ENCODE peak calls at places on chromosomes 11 and 22, in six cellular contexts. One of them, this sample, is unnamed.

GRCh38 chr11:78188809-78189724 is at the start of gene USP35:
- DNase-seq in HCT116: no peak
- DNase-seq in SK-N-SH: no peak
- DNase-seq in HepG2: no peak
- DNase-seq in GM12878: no peak
- DNase-seq in K562: no peak
- DNase-seq in this sample: no peak

GRCh38 chr11:16097543-16097942 is 258.8 kb downstream of the SOX6 start:
- DNase-seq in HCT116: no peak
- DNase-seq in SK-N-SH: no peak
- DNase-seq in HepG2: no peak
- DNase-seq in GM12878: no peak
- DNase-seq in K562: no peak
- DNase-seq in this sample: no peak

GRCh38 chr11:13110145-13110544 is 101.0 kb downstream of the RASSF10 start:
- DNase-seq in HCT116: no peak
- DNase-seq in SK-N-SH: no peak
- DNase-seq in HepG2: no peak
- DNase-seq in GM12878: no peak
- DNase-seq in K562: no peak
- DNase-seq in this sample: no peak

GRCh38 chr11:114291847-114292680 is 4.1 kb upstream of the NNMT start:
- DNase-seq in HCT116: no peak
- DNase-seq in SK-N-SH: no peak
- DNase-seq in HepG2: no peak
- DNase-seq in GM12878: no peak
- DNase-seq in K562: no peak
- DNase-seq in this sample: no peak

GRCh38 chr11:129167315-129167714 is 24.8 kb downstream of the ARHGAP32 start:
- DNase-seq in HCT116: no peak
- DNase-seq in SK-N-SH: no peak
- DNase-seq in HepG2: no peak
- DNase-seq in GM12878: no peak
- DNase-seq in K562: no peak
- DNase-seq in this sample: no peak

GRCh38 chr22:31081963-31082605 is 966 bp downstream of the SMTN start:
- DNase-seq in HCT116: no peak
- DNase-seq in SK-N-SH: peak
- DNase-seq in HepG2: no peak
- DNase-seq in GM12878: no peak
- DNase-seq in K562: no peak
- DNase-seq in this sample: no peak

GRCh38 chr22:32791056-32791455 is 10.4 kb upstream of the TIMP3 start:
- DNase-seq in HCT116: no peak
- DNase-seq in SK-N-SH: no peak
- DNase-seq in HepG2: no peak
- DNase-seq in GM12878: no peak
- DNase-seq in K562: no peak
- DNase-seq in this sample: no peak

GRCh38 chr11:70488171-70488570 is 89.8 kb downstream of the CTTN start:
- DNase-seq in HCT116: no peak
- DNase-seq in SK-N-SH: no peak
- DNase-seq in HepG2: no peak
- DNase-seq in GM12878: no peak
- DNase-seq in K562: no peak
- DNase-seq in this sample: no peak

GRCh38 chr11:72591785-72592490 is 82.3 kb downstream of the PDE2A start:
- DNase-seq in HCT116: no peak
- DNase-seq in SK-N-SH: no peak
- DNase-seq in HepG2: no peak
- DNase-seq in GM12878: no peak
- DNase-seq in K562: no peak
- DNase-seq in this sample: no peak

GRCh38 chr22:35914665-35915476 is 113.8 kb downstream of the RBFOX2 start:
- DNase-seq in HCT116: peak
- DNase-seq in SK-N-SH: peak
- DNase-seq in HepG2: peak
- DNase-seq in GM12878: no peak
- DNase-seq in K562: peak
- DNase-seq in this sample: peak

GRCh38 chr11:95267814-95268213 is 36.8 kb upstream of the SESN3 start:
- DNase-seq in HCT116: no peak
- DNase-seq in SK-N-SH: no peak
- DNase-seq in HepG2: no peak
- DNase-seq in GM12878: no peak
- DNase-seq in K562: no peak
- DNase-seq in this sample: no peak

GRCh38 chr22:31635638-31636306 is 26.2 kb downstream of the PISD start:
- DNase-seq in HCT116: no peak
- DNase-seq in SK-N-SH: no peak
- DNase-seq in HepG2: no peak
- DNase-seq in GM12878: no peak
- DNase-seq in K562: no peak
- DNase-seq in this sample: no peak

GRCh38 chr11:9277176-9277575 is 12.0 kb upstream of the DENND5A start:
- DNase-seq in HCT116: no peak
- DNase-seq in SK-N-SH: no peak
- DNase-seq in HepG2: no peak
- DNase-seq in GM12878: no peak
- DNase-seq in K562: no peak
- DNase-seq in this sample: peak

GRCh38 chr11:46382644-46383403 is 1.4 kb downstream of the MDK start:
- DNase-seq in HCT116: no peak
- DNase-seq in SK-N-SH: peak
- DNase-seq in HepG2: peak
- DNase-seq in GM12878: no peak
- DNase-seq in K562: peak
- DNase-seq in this sample: peak

GRCh38 chr22:25987948-25988347 is 181.3 kb upstream of the SEZ6L start:
- DNase-seq in HCT116: no peak
- DNase-seq in SK-N-SH: peak
- DNase-seq in HepG2: no peak
- DNase-seq in GM12878: no peak
- DNase-seq in K562: no peak
- DNase-seq in this sample: no peak

GRCh38 chr11:64723907-64724862 is 1.2 kb upstream of the NRXN2 start:
- DNase-seq in HCT116: no peak
- DNase-seq in SK-N-SH: peak
- DNase-seq in HepG2: no peak
- DNase-seq in GM12878: no peak
- DNase-seq in K562: no peak
- DNase-seq in this sample: no peak

GRCh38 chr11:9148035-9148434 is 56.6 kb upstream of the SCUBE2 start:
- DNase-seq in HCT116: no peak
- DNase-seq in SK-N-SH: no peak
- DNase-seq in HepG2: no peak
- DNase-seq in GM12878: no peak
- DNase-seq in K562: no peak
- DNase-seq in this sample: no peak

GRCh38 chr11:114219559-114220349 is 76.4 kb upstream of the NNMT start:
- DNase-seq in HCT116: no peak
- DNase-seq in SK-N-SH: no peak
- DNase-seq in HepG2: no peak
- DNase-seq in GM12878: no peak
- DNase-seq in K562: peak
- DNase-seq in this sample: no peak

GRCh38 chr22:30572840-30573593 is 1.4 kb downstream of the GAL3ST1 start:
- DNase-seq in HCT116: no peak
- DNase-seq in SK-N-SH: no peak
- DNase-seq in HepG2: peak
- DNase-seq in GM12878: no peak
- DNase-seq in K562: no peak
- DNase-seq in this sample: no peak

GRCh38 chr11:16125796-16126195 is 230.6 kb downstream of the SOX6 start:
- DNase-seq in HCT116: no peak
- DNase-seq in SK-N-SH: no peak
- DNase-seq in HepG2: no peak
- DNase-seq in GM12878: no peak
- DNase-seq in K562: no peak
- DNase-seq in this sample: no peak

GRCh38 chr22:47168900-47169800 is 406.7 kb downstream of the TBC1D22A start:
- DNase-seq in HCT116: no peak
- DNase-seq in SK-N-SH: peak
- DNase-seq in HepG2: peak
- DNase-seq in GM12878: no peak
- DNase-seq in K562: peak
- DNase-seq in this sample: no peak

GRCh38 chr11:61579398-61580291 is 1.2 kb downstream of the SYT7 start:
- DNase-seq in HCT116: no peak
- DNase-seq in SK-N-SH: no peak
- DNase-seq in HepG2: no peak
- DNase-seq in GM12878: no peak
- DNase-seq in K562: no peak
- DNase-seq in this sample: no peak

GRCh38 chr22:47620391-47620790 is 857.9 kb downstream of the TBC1D22A start:
- DNase-seq in HCT116: no peak
- DNase-seq in SK-N-SH: no peak
- DNase-seq in HepG2: no peak
- DNase-seq in GM12878: no peak
- DNase-seq in K562: no peak
- DNase-seq in this sample: no peak

GRCh38 chr11:86101941-86102407 is 33.1 kb upstream of the PICALM start:
- DNase-seq in HCT116: no peak
- DNase-seq in SK-N-SH: no peak
- DNase-seq in HepG2: no peak
- DNase-seq in GM12878: no peak
- DNase-seq in K562: no peak
- DNase-seq in this sample: peak

GRCh38 chr11:122183933-122184332 is 67.9 kb upstream of the BLID start:
- DNase-seq in HCT116: no peak
- DNase-seq in SK-N-SH: no peak
- DNase-seq in HepG2: no peak
- DNase-seq in GM12878: no peak
- DNase-seq in K562: no peak
- DNase-seq in this sample: no peak
- TF ChIP-seq JUND in HCT116: no peak
- TF ChIP-seq JUND in SK-N-SH: peak
- TF ChIP-seq JUND in HepG2: no peak
- TF ChIP-seq JUND in GM12878: no peak
- TF ChIP-seq JUND in K562: no peak
- TF ChIP-seq JUND in this sample: no peak

DNA sequence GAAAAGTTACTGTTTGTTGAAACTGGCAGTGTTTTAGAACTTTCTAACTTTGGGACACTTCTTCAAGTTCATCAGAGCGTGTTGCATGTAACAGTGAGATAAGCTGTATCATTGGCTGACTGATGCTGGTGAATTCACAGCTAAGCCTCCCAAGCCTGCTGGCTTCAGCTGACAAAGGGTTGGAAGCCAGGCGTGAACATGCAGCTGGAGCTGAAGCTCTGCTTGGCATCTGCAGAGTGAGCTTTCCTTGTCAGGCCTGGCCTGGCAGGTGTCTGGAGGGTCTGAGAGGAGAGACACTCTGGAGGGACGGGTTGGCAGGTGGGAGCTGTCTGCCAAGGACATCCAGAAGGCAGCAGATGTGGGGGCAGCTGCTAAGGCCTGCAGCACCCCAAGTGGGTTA is 1.5 kb downstream of the AMPD3 start:
- DNase-seq in HCT116: no peak
- DNase-seq in SK-N-SH: no peak
- DNase-seq in HepG2: no peak
- DNase-seq in GM12878: no peak
- DNase-seq in K562: peak
- DNase-seq in this sample: no peak
- TF ChIP-seq JUND in HCT116: no peak
- TF ChIP-seq JUND in SK-N-SH: no peak
- TF ChIP-seq JUND in HepG2: no peak
- TF ChIP-seq JUND in GM12878: no peak
- TF ChIP-seq JUND in K562: peak
- TF ChIP-seq JUND in this sample: no peak

GRCh38 chr11:3049430-3050243 is 7.6 kb downstream of the CARS1 start:
- DNase-seq in HCT116: peak
- DNase-seq in SK-N-SH: peak
- DNase-seq in HepG2: no peak
- DNase-seq in GM12878: peak
- DNase-seq in K562: no peak
- DNase-seq in this sample: no peak

GRCh38 chr11:3051435-3052108 is 5.7 kb downstream of the CARS1 start:
- DNase-seq in HCT116: no peak
- DNase-seq in SK-N-SH: no peak
- DNase-seq in HepG2: no peak
- DNase-seq in GM12878: no peak
- DNase-seq in K562: peak
- DNase-seq in this sample: no peak

GRCh38 chr11:3052567-3052966 is 4.7 kb downstream of the CARS1 start:
- DNase-seq in HCT116: no peak
- DNase-seq in SK-N-SH: no peak
- DNase-seq in HepG2: no peak
- DNase-seq in GM12878: no peak
- DNase-seq in K562: no peak
- DNase-seq in this sample: no peak

GRCh38 chr11:3050386-3051325 is 6.6 kb downstream of the CARS1 start:
- DNase-seq in HCT116: no peak
- DNase-seq in SK-N-SH: no peak
- DNase-seq in HepG2: no peak
- DNase-seq in GM12878: no peak
- DNase-seq in K562: no peak
- DNase-seq in this sample: no peak

DNA sequence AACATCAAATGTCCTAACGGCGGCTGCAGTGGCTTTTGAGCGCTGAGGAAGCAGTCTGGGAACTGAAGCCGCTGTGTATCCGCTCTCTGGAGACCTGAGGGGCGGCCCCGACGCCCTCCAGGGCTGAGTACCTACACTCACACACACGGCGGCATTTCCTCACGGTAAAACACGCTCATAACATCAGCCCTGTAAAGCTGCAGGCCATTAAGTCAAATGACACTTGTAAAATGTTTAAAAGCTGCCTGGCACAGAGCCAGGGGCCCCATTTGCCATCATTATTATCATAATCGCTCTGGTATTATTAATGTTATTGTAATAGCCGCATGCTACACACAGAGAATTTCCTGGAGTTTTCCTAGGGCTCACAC is 5.1 kb downstream of the CARS1 start:
- DNase-seq in HCT116: no peak
- DNase-seq in SK-N-SH: peak
- DNase-seq in HepG2: no peak
- DNase-seq in GM12878: no peak
- DNase-seq in K562: peak
- DNase-seq in this sample: no peak
- TF ChIP-seq JUND in HCT116: no peak
- TF ChIP-seq JUND in SK-N-SH: no peak
- TF ChIP-seq JUND in HepG2: no peak
- TF ChIP-seq JUND in GM12878: no peak
- TF ChIP-seq JUND in K562: no peak
- TF ChIP-seq JUND in this sample: no peak

DNA sequence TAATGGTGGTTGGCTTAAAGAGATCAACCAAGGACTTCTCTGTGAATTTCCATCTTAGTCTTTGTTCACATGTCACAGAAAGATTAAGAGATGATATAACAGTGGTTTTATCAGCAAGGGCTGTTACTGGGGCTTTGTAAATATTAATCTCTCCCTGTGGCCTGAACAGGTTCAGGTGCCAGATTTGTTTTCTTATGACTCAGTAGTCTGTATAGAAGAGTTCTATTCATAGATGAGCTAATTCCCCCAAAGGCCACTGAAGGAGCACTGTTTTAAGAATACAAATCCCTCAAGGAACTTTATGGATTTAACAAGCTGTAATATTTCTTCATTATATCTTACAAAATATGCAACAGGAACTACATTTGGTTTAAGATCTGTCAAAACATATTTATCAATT is 50.4 kb downstream of the TCP11L1 start:
- DNase-seq in HCT116: no peak
- DNase-seq in SK-N-SH: no peak
- DNase-seq in HepG2: no peak
- DNase-seq in GM12878: no peak
- DNase-seq in K562: no peak
- DNase-seq in this sample: no peak
- TF ChIP-seq JUND in HCT116: no peak
- TF ChIP-seq JUND in SK-N-SH: no peak
- TF ChIP-seq JUND in HepG2: no peak
- TF ChIP-seq JUND in GM12878: no peak
- TF ChIP-seq JUND in K562: no peak
- TF ChIP-seq JUND in this sample: no peak